ENCODE peak calls at places on chromosomes 1 and 21, in five cellular contexts. R is small intestine, E is EL, Z is NCI-H345, S is MV-4-11. V is an unnamed sample.

GRCh38 chr1:143698016-143698415 is 273.8 kb downstream of the FAM72C start:
- DNase-seq in R (peak), E (peak), Z (no peak), S (peak), V (no peak)

GRCh38 chr1:167156466-167156865 is 62.6 kb downstream of the STYXL2 start:
- DNase-seq in R (no peak), E (no peak), Z (no peak), S (no peak), V (no peak)

GRCh38 chr1:66331641-66332523 is 202.1 kb upstream of the SGIP1 start:
- DNase-seq in R (peak), E (peak), Z (no peak), S (peak), V (no peak)

GRCh38 chr1:22404486-22404885 is 47.2 kb upstream of the ZBTB40 start:
- DNase-seq in R (no peak), E (no peak), Z (no peak), S (no peak), V (no peak)

GRCh38 chr1:89536555-89537393 is 12.1 kb downstream of the LRRC8B start:
- DNase-seq in R (no peak), E (no peak), Z (no peak), S (no peak), V (no peak)

GRCh38 chr1:28322209-28322608 is 6.6 kb upstream of the MED18 start:
- DNase-seq in R (peak), E (no peak), Z (no peak), S (no peak), V (no peak)

GRCh38 chr1:35186239-35186638 is 6.7 kb downstream of the SFPQ start:
- DNase-seq in R (no peak), E (no peak), Z (no peak), S (no peak), V (no peak)

GRCh38 chr1:73044241-73044640 is 761.9 kb upstream of the NEGR1 start:
- DNase-seq in R (no peak), E (no peak), Z (no peak), S (no peak), V (no peak)

GRCh38 chr21:29610960-29611359 is 312.2 kb downstream of the BACH1 start:
- DNase-seq in R (no peak), E (no peak), Z (no peak), S (no peak), V (no peak)

GRCh38 chr1:81681570-81681969 is 119.2 kb upstream of the ADGRL2 start:
- DNase-seq in R (no peak), E (peak), Z (peak), S (no peak), V (no peak)

GRCh38 chr21:45365608-45366241 is 39.2 kb upstream of the COL18A1 start:
- DNase-seq in R (no peak), E (peak), Z (no peak), S (no peak), V (no peak)

GRCh38 chr1:235313262-235313661 is 14.7 kb downstream of the ARID4B start:
- DNase-seq in R (no peak), E (no peak), Z (no peak), S (no peak), V (no peak)

GRCh38 chr21:46661211-46661625 is 25.7 kb downstream of the PRMT2 start:
- DNase-seq in R (peak), E (peak), Z (no peak), S (no peak), V (peak)

GRCh38 chr1:8600336-8600735 is 217.1 kb downstream of the RERE start:
- DNase-seq in R (no peak), E (no peak), Z (no peak), S (no peak), V (no peak)

GRCh38 chr1:80509965-80510522 is 1290.7 kb upstream of the ADGRL2 start:
- DNase-seq in R (no peak), E (peak), Z (no peak), S (no peak), V (no peak)

GRCh38 chr1:41783189-41783639 is 135.5 kb downstream of the HIVEP3 start:
- DNase-seq in R (no peak), E (peak), Z (peak), S (peak), V (no peak)

GRCh38 chr1:110207831-110208230 is 2.3 kb upstream of the KCNC4 start:
- DNase-seq in R (peak), E (peak), Z (peak), S (peak), V (peak)

GRCh38 chr21:45580576-45581321 is 38.5 kb upstream of the SLC19A1 start:
- DNase-seq in R (no peak), E (no peak), Z (peak), S (no peak), V (no peak)

GRCh38 chr1:224684920-224685547 is 68.9 kb downstream of the CNIH3 start:
- DNase-seq in R (no peak), E (no peak), Z (no peak), S (no peak), V (no peak)

GRCh38 chr1:9842781-9843575 is 19.2 kb upstream of the CLSTN1 start:
- DNase-seq in R (peak), E (no peak), Z (peak), S (no peak), V (peak)

GRCh38 chr1:171366816-171367215 is 52.8 kb downstream of the FMO4 start:
- DNase-seq in R (peak), E (no peak), Z (no peak), S (peak), V (no peak)

GRCh38 chr1:167433884-167434283 is 84.4 kb downstream of the CD247 start:
- DNase-seq in R (no peak), E (no peak), Z (no peak), S (no peak), V (no peak)

GRCh38 chr1:91792393-91793032 is 93.4 kb downstream of the TGFBR3 start:
- DNase-seq in R (no peak), E (no peak), Z (no peak), S (no peak), V (no peak)